ENCODE peak calls at places on chromosome 13, in six cellular contexts. C is NT2/D1; T is CD8-positive, alpha-beta T cell; I is IMR-90; L is psoas muscle; D is fibroblast of lung. E is an unnamed sample. For H3K9me3, the result is how much of the 10 kb centered on the place peaks cover.

GRCh38 chr13:21673592-21674270 is 2.9 kb downstream of the FGF9 start:
- DNase-seq in L (peak), C (no peak), T (no peak), I (peak), D (peak), E (no peak)

GRCh38 chr13:75318138-75318833 is 163.7 kb downstream of the TBC1D4 start:
- DNase-seq in L (no peak), I (no peak), T (no peak), D (no peak), C (no peak), E (no peak)

GRCh38 chr13:25037057-25037813 is 58.7 kb upstream of the PABPC3 start:
- DNase-seq in D (peak), I (peak), T (peak), C (peak), L (no peak), E (no peak)

GRCh38 chr13:30172593-30173300 is 134.6 kb downstream of the KATNAL1 start:
- DNase-seq in C (no peak), D (no peak), I (no peak), T (no peak), L (no peak), E (no peak)

GRCh38 chr13:46622918-46623256 is 69.9 kb downstream of the LRCH1 start:
- DNase-seq in C (no peak), I (peak), T (no peak), L (peak), D (peak), E (no peak)

GRCh38 chr13:94233401-94233800 is 246.1 kb downstream of the DCT start:
- DNase-seq in L (peak), D (peak), C (no peak), I (peak), T (no peak), E (no peak)

GRCh38 chr13:40341086-40341471 is 325.4 kb downstream of the FOXO1 start:
- DNase-seq in D (no peak), I (no peak), T (no peak), C (no peak), L (no peak), E (no peak)

GRCh38 chr13:83794627-83795026 is 87.6 kb downstream of the SLITRK1 start:
- DNase-seq in T (no peak), L (no peak), D (no peak), I (no peak), C (no peak), E (no peak)

GRCh38 chr13:30847697-30848307 is 58.3 kb upstream of the MEDAG start:
- DNase-seq in T (no peak), D (peak), L (no peak), I (peak), C (no peak), E (no peak)

GRCh38 chr13:96958286-96958891 is 35.9 kb downstream of the OXGR1 start:
- DNase-seq in I (peak), L (no peak), T (no peak), C (peak), D (peak), E (no peak)

GRCh38 chr13:107351305-107351704 is 783.4 kb upstream of the ARGLU1 start:
- DNase-seq in I (peak), C (no peak), L (no peak), D (peak), T (no peak), E (no peak)

GRCh38 chr13:83881917-83882625 is at the start of gene SLITRK1:
- DNase-seq in L (peak), T (no peak), I (peak), C (peak), D (peak), E (peak)

GRCh38 chr13:24683833-24684599 is 3.8 kb downstream of the ATP12A start:
- DNase-seq in I (peak), L (peak), C (peak), D (peak), T (peak), E (peak)

GRCh38 chr13:28452755-28453154 is 42.2 kb downstream of the FLT1 start:
- DNase-seq in T (no peak), I (no peak), D (no peak), L (no peak), C (no peak), E (no peak)

DNA sequence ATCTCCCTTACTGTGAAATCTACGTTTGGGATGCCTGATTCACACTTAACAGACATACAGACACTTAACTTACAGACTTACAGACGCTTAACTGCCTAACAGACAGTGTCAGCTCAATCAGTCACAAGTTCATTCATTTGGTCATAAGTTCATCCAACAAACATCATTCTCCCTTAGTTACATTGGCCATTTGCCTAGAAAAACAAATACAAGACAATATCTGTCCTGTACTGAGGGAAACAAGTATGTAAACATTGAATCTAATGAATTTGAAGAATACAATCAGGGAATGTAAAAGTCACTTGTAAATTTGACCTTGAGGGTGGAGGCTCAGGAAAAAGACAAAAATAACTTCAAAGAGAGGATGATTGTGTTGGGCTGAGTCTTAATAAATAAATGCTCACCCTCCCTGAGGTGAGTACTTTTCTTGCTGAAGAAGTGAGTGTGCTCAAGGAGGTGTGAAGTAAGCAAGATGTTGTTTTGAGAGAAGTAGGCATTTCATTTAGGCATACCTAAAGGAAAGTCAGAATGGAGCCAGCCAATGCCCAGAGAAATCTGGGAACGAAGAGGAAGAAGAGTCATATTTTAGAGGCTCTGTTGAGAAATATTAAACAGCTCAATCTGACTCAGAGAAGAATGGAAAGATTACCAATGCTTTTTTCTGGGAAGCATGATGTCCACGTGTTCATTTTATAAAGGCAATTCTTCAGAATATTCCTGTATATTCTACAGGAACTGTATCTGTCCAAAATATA is 958.4 kb upstream of the SLC10A2 start:
- DNase-seq in D (peak), I (peak), L (no peak), T (no peak), C (no peak), E (no peak)
- H3K9me3 ChIP-seq in D (under half), I (under half), L (under half), T (under half), C (under half), E (under half)

GRCh38 chr13:100796463-100796862 is 121.9 kb upstream of the TMTC4 start:
- DNase-seq in D (no peak), I (no peak), L (no peak), C (no peak), T (no peak), E (no peak)
- H3K9me3 ChIP-seq in D (under half), I (under half), L (under half), C (under half), T (under half), E (under half)

DNA sequence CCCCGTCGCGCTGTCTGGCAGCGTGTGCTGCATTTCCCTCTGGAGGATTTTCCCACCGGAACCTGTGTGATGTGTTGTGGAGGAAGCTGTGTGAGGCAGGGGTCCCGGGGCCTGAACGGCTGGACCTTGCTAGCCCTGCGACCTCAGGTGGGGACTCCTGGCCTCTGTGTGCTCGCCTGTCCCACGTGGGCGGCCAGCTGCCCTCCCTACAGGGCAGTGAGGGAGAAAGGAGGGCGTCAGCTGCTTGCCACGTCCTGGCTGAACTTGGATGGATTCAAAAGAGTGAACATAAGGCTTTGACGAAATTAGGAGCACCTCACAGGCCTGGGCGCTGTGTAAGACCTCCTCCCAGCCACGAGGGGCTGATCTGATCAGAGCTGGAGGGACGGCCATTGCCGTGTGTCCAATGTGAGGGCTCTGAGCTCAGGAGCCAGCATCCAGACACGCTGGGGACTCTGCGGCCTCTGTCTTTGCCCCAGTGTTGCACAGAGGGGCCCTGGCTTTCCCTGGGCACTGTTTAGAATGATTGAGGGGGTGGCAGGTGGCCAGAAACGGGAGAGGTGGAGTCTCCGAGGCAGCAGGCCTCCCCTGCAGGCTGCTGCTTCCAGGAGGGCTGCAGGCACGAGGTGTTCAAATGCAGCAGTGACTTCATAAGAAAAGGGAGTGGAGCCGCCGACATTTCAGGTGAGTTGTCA is 13.0 kb downstream of the TFDP1 start:
- DNase-seq in I (no peak), C (no peak), L (no peak), D (no peak), T (no peak), E (no peak)
- H3K9me3 ChIP-seq in I (under half), C (under half), L (under half), D (under half), T (under half), E (under half)

DNA sequence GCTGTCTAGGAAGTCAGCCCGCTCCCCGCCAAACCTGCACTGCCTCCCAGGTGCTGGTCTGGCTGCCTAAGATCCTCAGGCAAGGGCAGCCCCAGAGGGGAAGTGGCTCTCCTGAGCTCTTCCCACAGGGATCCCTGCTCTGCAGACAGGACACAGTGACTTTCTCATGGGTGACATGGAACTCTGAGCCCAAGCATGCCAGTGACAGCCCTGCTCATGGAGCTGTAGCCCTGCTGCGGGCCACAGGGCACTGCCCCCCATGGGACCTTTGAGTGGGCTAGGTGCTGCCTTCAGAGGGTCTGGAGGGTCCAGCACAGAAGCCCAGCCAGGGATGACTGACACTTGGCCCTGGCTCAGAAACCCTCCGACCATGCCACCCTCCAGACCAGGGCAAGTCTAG is 109.1 kb downstream of the TUBA3C start:
- DNase-seq in I (no peak), C (no peak), D (no peak), T (no peak), L (no peak), E (no peak)
- H3K9me3 ChIP-seq in I (under half), C (under half), D (under half), T (under half), L (under half), E (under half)

GRCh38 chr13:19150226-19150625 is 31.4 kb downstream of the TUBA3C start:
- DNase-seq in D (no peak), C (no peak), L (no peak), I (no peak), T (no peak), E (no peak)

GRCh38 chr13:19151581-19152263 is 29.9 kb downstream of the TUBA3C start:
- DNase-seq in D (no peak), C (no peak), T (no peak), I (no peak), L (no peak), E (no peak)

GRCh38 chr13:19152403-19152802 is 29.2 kb downstream of the TUBA3C start:
- DNase-seq in T (no peak), C (no peak), I (no peak), D (no peak), L (no peak), E (no peak)

GRCh38 chr13:19150712-19151228 is 30.9 kb downstream of the TUBA3C start:
- DNase-seq in L (peak), C (no peak), D (no peak), T (no peak), I (no peak), E (no peak)

GRCh38 chr13:19148561-19148960 is 33.1 kb downstream of the TUBA3C start:
- DNase-seq in I (no peak), D (no peak), L (no peak), T (no peak), C (no peak), E (no peak)
- H3K9me3 ChIP-seq in I (under half), D (under half), L (under half), T (under half), C (under half), E (under half)

E was measured in T-helper 17 cell.